ENCODE peak calls at places on chromosomes 1 and 21, in six cellular contexts. H is PC-9, D is mammary epithelial cell, Z is endothelial cell of umbilical vein, L is GM23338, M is hepatocyte. E is an unnamed sample.

GRCh38 chr21:45381036-45381787 is 23.8 kb upstream of the COL18A1 start:
- DNase-seq in D (no peak), M (no peak), L (no peak), Z (no peak), H (no peak), E (no peak)

GRCh38 chr1:47485817-47486216 is 48.0 kb downstream of the FOXD2 start:
- DNase-seq in M (no peak), D (no peak), Z (no peak), L (no peak), H (no peak), E (no peak)

GRCh38 chr1:172977296-172978027 is 73.3 kb downstream of the TNFSF18 start:
- DNase-seq in Z (no peak), H (peak; percentile 38), M (no peak), D (no peak), L (no peak), E (peak; percentile 72)

GRCh38 chr21:36209626-36210171 is 53.1 kb downstream of the DOP1B start:
- DNase-seq in D (peak; percentile 73), L (peak; percentile 91), M (peak; percentile 72), Z (peak; percentile 42), H (peak; percentile 71), E (peak; percentile 83)

GRCh38 chr1:53982762-53983101 is 35.3 kb downstream of the LDLRAD1 start:
- DNase-seq in Z (no peak), L (no peak), H (no peak), M (no peak), D (no peak), E (no peak)

GRCh38 chr1:169460193-169460833 is 25.4 kb downstream of the SLC19A2 start:
- DNase-seq in D (no peak), Z (peak; percentile 12), M (no peak), H (no peak), L (peak; percentile 72), E (no peak)

GRCh38 chr1:13813398-13814012 is 113.5 kb downstream of the PRDM2 start:
- DNase-seq in M (peak; percentile 43), H (no peak), D (no peak), Z (peak; percentile 4), L (peak; percentile 78), E (no peak)

GRCh38 chr1:8580566-8580965 is 236.9 kb downstream of the RERE start:
- DNase-seq in L (no peak), M (no peak), H (no peak), Z (no peak), D (no peak), E (no peak)

GRCh38 chr1:30984991-30985503 is 76.5 kb upstream of the SDC3 start:
- DNase-seq in L (no peak), D (no peak), Z (no peak), M (no peak), H (no peak), E (no peak)

GRCh38 chr1:157485793-157486192 is 66.5 kb downstream of the FCRL5 start:
- DNase-seq in L (no peak), M (no peak), Z (no peak), H (no peak), D (no peak), E (no peak)

GRCh38 chr1:168893359-168893791 is 164.4 kb upstream of the DPT start:
- DNase-seq in Z (no peak), H (no peak), M (peak; percentile 23), D (peak; percentile 73), L (no peak), E (no peak)

GRCh38 chr1:12179111-12179519 is 12.3 kb downstream of the TNFRSF1B start:
- DNase-seq in L (no peak), D (peak; percentile 14), Z (peak; percentile 85), H (no peak), M (no peak), E (no peak)

GRCh38 chr1:204461331-204462228 is 33.0 kb downstream of the PIK3C2B start:
- DNase-seq in H (no peak), Z (peak; percentile 94), M (no peak), D (no peak), L (no peak), E (no peak)

GRCh38 chr1:234776256-234776874 is 166.4 kb upstream of the IRF2BP2 start:
- DNase-seq in H (no peak), Z (peak; percentile 18), D (no peak), M (no peak), L (no peak), E (no peak)

GRCh38 chr1:25573961-25574360 is 30.6 kb downstream of the LDLRAP1 start:
- DNase-seq in M (no peak), H (peak; percentile 50), L (no peak), D (no peak), Z (no peak), E (no peak)

GRCh38 chr1:115757286-115757810 is 11.2 kb downstream of the CASQ2 start:
- DNase-seq in H (no peak), Z (no peak), D (no peak), L (no peak), M (no peak), E (no peak)

GRCh38 chr1:179966551-179966950 is 11.9 kb downstream of the CEP350 start:
- DNase-seq in M (no peak), D (no peak), L (no peak), Z (no peak), H (no peak), E (no peak)

GRCh38 chr1:20724364-20725188 is 6.8 kb upstream of the KIF17 start:
- DNase-seq in Z (no peak), L (no peak), D (no peak), H (no peak), M (no peak), E (no peak)

GRCh38 chr1:47388548-47389238 is 27.4 kb upstream of the FOXE3 start:
- DNase-seq in H (peak; percentile 44), L (peak; percentile 83), D (peak; percentile 56), Z (peak; percentile 68), M (peak; percentile 73), E (peak; percentile 74)

GRCh38 chr1:106798991-106799390 is 257.5 kb upstream of the PRMT6 start:
- DNase-seq in Z (no peak), M (peak; percentile 8), D (peak; percentile 1), L (no peak), H (no peak), E (peak; percentile 42)

GRCh38 chr1:224540535-224540934 is 75.6 kb upstream of the CNIH3 start:
- DNase-seq in D (no peak), Z (peak; percentile 69), M (no peak), H (no peak), L (no peak), E (no peak)

GRCh38 chr1:3139871-3140837 is 71.2 kb downstream of the PRDM16 start:
- DNase-seq in Z (no peak), M (no peak), H (no peak), L (no peak), D (no peak), E (no peak)

GRCh38 chr1:85585845-85586244 is 5.3 kb downstream of the CCN1 start:
- DNase-seq in L (no peak), M (no peak), Z (no peak), D (peak; percentile 64), H (peak; percentile 52), E (peak; percentile 42)

GRCh38 chr21:41137889-41138288 is 30.1 kb upstream of the BACE2 start:
- DNase-seq in L (no peak), M (no peak), Z (no peak), H (no peak), D (no peak), E (no peak)

GRCh38 chr1:234862944-234863515 is 253.1 kb upstream of the IRF2BP2 start:
- DNase-seq in L (no peak), D (peak; percentile 69), M (peak; percentile 67), H (no peak), Z (peak; percentile 96), E (no peak)

GRCh38 chr1:98333936-98334335 is 327.6 kb upstream of the SNX7 start:
- DNase-seq in L (no peak), H (peak; percentile 32), Z (no peak), M (no peak), D (no peak), E (no peak)

GRCh38 chr21:46092811-46093667 is 4.9 kb upstream of the COL6A2 start:
- DNase-seq in M (peak; percentile 12), H (no peak), Z (no peak), D (no peak), L (no peak), E (no peak)

GRCh38 chr1:225565845-225566244 is 87.1 kb downstream of the ENAH start:
- DNase-seq in D (no peak), Z (no peak), H (no peak), M (peak; percentile 19), L (no peak), E (no peak)

GRCh38 chr1:164561007-164561406 is 2.0 kb downstream of the PBX1 start:
- DNase-seq in Z (peak; percentile 54), L (no peak), M (no peak), H (no peak), D (peak; percentile 31), E (peak; percentile 16)

GRCh38 chr1:239998312-239998649 is 93.4 kb upstream of the FMN2 start:
- DNase-seq in D (no peak), L (no peak), Z (no peak), M (no peak), H (no peak), E (no peak)
- H3K4me3 ChIP-seq in D (no peak overlapping the region), L (peak overlapping the region; percentile 60), Z (no peak overlapping the region), M (peak overlapping the region; percentile 21), H (no peak overlapping the region), E (peak overlapping the region; percentile 22)

DNA sequence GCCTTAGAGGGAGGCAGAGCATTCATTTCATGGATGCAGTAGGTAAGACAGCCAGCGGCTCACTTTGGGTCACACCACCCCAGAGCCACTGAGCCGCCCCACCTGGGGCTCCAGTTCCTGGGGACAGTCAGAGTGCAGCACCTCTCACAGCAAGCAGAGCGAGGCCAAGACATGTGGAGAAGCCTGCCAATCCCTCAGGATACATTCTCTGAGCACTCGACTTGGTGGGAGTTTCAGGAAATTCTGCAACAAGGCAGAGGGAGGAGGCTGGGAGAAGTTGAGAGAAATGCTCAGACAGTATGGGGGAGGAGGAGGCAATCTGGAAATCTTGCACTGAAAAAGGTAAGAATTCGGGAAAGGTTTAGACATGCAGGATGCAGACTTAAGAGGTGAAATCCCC is 60.8 kb upstream of the WLS start:
- DNase-seq in H (no peak), L (peak; percentile 35), M (no peak), D (no peak), Z (peak; percentile 5), E (no peak)
- H2AFZ ChIP-seq in H (no peak overlapping the region), L (no peak overlapping the region), M (peak overlapping the region; percentile 29), D (peak overlapping the region; percentile 63), Z (peak overlapping the region; percentile 68), E (no peak overlapping the region)

DNA sequence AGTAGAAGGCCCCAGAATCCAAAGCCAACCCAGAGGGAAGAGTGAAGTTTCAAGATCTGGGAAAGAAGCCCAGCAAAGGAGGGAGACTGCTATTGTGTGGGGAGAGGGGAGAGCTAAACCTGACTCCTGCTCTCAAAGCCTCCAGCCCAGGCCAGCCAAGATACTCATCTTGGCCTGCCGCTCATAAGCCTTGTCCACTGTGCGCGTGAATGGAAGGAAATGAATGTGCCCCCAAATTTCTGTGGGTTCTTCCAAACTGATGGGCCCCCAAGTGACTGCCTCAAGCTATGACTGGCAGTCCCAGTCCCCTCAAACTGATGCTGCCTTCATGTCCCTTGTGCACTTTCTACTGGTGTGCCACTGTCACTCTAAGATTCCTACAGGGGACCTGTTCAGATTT is 2.0 kb downstream of the PLXNA2 start:
- DNase-seq in M (no peak), D (no peak), H (no peak), L (no peak), Z (no peak), E (no peak)
- TF ChIP-seq EZH2 in M (no peak), D (no peak), H (no peak), L (no peak), Z (no peak), E (no peak)

GRCh38 chr1:154755858-154756730 is 114.0 kb downstream of the KCNN3 start:
- DNase-seq in M (no peak), L (no peak), D (no peak), Z (no peak), H (no peak), E (peak; percentile 68)
- H3K4me3 ChIP-seq in M (no peak overlapping the region), L (no peak overlapping the region), D (no peak overlapping the region), Z (no peak overlapping the region), H (no peak overlapping the region), E (no peak overlapping the region)

GRCh38 chr1:214923516-214923915 is 159.0 kb upstream of the KCNK2 start:
- DNase-seq in Z (no peak), L (no peak), D (no peak), H (no peak), M (no peak), E (no peak)
- H2AFZ ChIP-seq in Z (no peak overlapping the region), L (no peak overlapping the region), D (no peak overlapping the region), H (no peak overlapping the region), M (no peak overlapping the region), E (no peak overlapping the region)

E was measured in PC-3.